ENCODE peak calls at places on chromosome 1, in four cellular contexts. One of them, this sample, is unnamed.

GRCh38 chr1:77540501-77541161 is 141.8 kb downstream of the ZZZ3 start:
- DNase-seq in GM12878: no peak
- DNase-seq in K562: no peak
- DNase-seq in HepG2: no peak
- DNase-seq in this sample: no peak

GRCh38 chr1:231157311-231157710 is 4.5 kb upstream of the TRIM67 start:
- DNase-seq in GM12878: no peak
- DNase-seq in K562: no peak
- DNase-seq in HepG2: no peak
- DNase-seq in this sample: no peak

GRCh38 chr1:29052100-29052499 is 71.6 kb downstream of the TMEM200B start:
- DNase-seq in K562: no peak
- DNase-seq in GM12878: no peak
- DNase-seq in HepG2: no peak
- DNase-seq in this sample: no peak

GRCh38 chr1:169363046-169363756 is 4.4 kb downstream of the NME7 start:
- DNase-seq in GM12878: peak; percentile 37
- DNase-seq in HepG2: no peak
- DNase-seq in K562: no peak
- DNase-seq in this sample: no peak

GRCh38 chr1:116356673-116357072 is 16.4 kb upstream of the ATP1A1 start:
- DNase-seq in K562: no peak
- DNase-seq in GM12878: no peak
- DNase-seq in HepG2: no peak
- DNase-seq in this sample: no peak

GRCh38 chr1:147105909-147106308 is 66.4 kb downstream of the PRKAB2 start:
- DNase-seq in GM12878: no peak
- DNase-seq in HepG2: no peak
- DNase-seq in K562: no peak
- DNase-seq in this sample: no peak

GRCh38 chr1:53893999-53894636 is at the start of gene DIO1:
- DNase-seq in K562: no peak
- DNase-seq in HepG2: peak; percentile 51
- DNase-seq in GM12878: no peak
- DNase-seq in this sample: no peak

GRCh38 chr1:37734629-37735591 is 30.0 kb downstream of the EPHA10 start:
- DNase-seq in K562: peak; percentile 90
- DNase-seq in GM12878: no peak
- DNase-seq in HepG2: no peak
- DNase-seq in this sample: no peak

GRCh38 chr1:53025034-53025777 is 36.8 kb upstream of the PODN start:
- DNase-seq in HepG2: peak; percentile 90
- DNase-seq in K562: no peak
- DNase-seq in GM12878: no peak
- DNase-seq in this sample: peak; percentile 25

GRCh38 chr1:108831225-108831624 is 25.7 kb downstream of the AKNAD1 start:
- DNase-seq in GM12878: no peak
- DNase-seq in K562: no peak
- DNase-seq in HepG2: no peak
- DNase-seq in this sample: no peak

GRCh38 chr1:212311836-212312497 is 26.8 kb downstream of the PPP2R5A start:
- DNase-seq in K562: no peak
- DNase-seq in GM12878: no peak
- DNase-seq in HepG2: no peak
- DNase-seq in this sample: no peak

GRCh38 chr1:66251521-66251920 is 282.4 kb upstream of the SGIP1 start:
- DNase-seq in HepG2: no peak
- DNase-seq in K562: no peak
- DNase-seq in GM12878: no peak
- DNase-seq in this sample: no peak

GRCh38 chr1:9400425-9401079 is 107.9 kb downstream of the SPSB1 start:
- DNase-seq in GM12878: no peak
- DNase-seq in K562: no peak
- DNase-seq in HepG2: peak; percentile 31
- DNase-seq in this sample: no peak

GRCh38 chr1:28577052-28577678 is 14.9 kb upstream of the RAB42 start:
- DNase-seq in HepG2: peak; percentile 25
- DNase-seq in K562: peak; percentile 31
- DNase-seq in GM12878: no peak
- DNase-seq in this sample: no peak

GRCh38 chr1:17826165-17826488 is 71.0 kb downstream of the ACTL8 start:
- DNase-seq in K562: peak; percentile 84
- DNase-seq in GM12878: no peak
- DNase-seq in HepG2: peak; percentile 5
- DNase-seq in this sample: peak; percentile 67

GRCh38 chr1:53639251-53639721 is 99.7 kb downstream of the GLIS1 start:
- DNase-seq in K562: no peak
- DNase-seq in GM12878: no peak
- DNase-seq in HepG2: no peak
- DNase-seq in this sample: no peak

GRCh38 chr1:166975361-166976129 is at the start of gene ILDR2:
- DNase-seq in HepG2: no peak
- DNase-seq in K562: peak; percentile 78
- DNase-seq in GM12878: no peak
- DNase-seq in this sample: peak; percentile 74

GRCh38 chr1:54989968-54990810 is 8.5 kb upstream of the BSND start:
- DNase-seq in HepG2: no peak
- DNase-seq in K562: no peak
- DNase-seq in GM12878: no peak
- DNase-seq in this sample: no peak

GRCh38 chr1:19819701-19820100 is 4.6 kb upstream of the RNF186 start:
- DNase-seq in GM12878: no peak
- DNase-seq in HepG2: no peak
- DNase-seq in K562: no peak
- DNase-seq in this sample: no peak

GRCh38 chr1:197374428-197374827 is 106.4 kb downstream of the CRB1 start:
- DNase-seq in HepG2: no peak
- DNase-seq in K562: no peak
- DNase-seq in GM12878: no peak
- DNase-seq in this sample: no peak

GRCh38 chr1:66490817-66491216 is 43.1 kb upstream of the SGIP1 start:
- DNase-seq in GM12878: no peak
- DNase-seq in K562: no peak
- DNase-seq in HepG2: no peak
- DNase-seq in this sample: no peak

GRCh38 chr1:222616535-222616934 is 1.4 kb upstream of the MIA3 start:
- DNase-seq in GM12878: no peak
- DNase-seq in HepG2: peak; percentile 22
- DNase-seq in K562: no peak
- DNase-seq in this sample: no peak

GRCh38 chr1:191578281-191578680 is 580.0 kb upstream of the RGS18 start:
- DNase-seq in GM12878: no peak
- DNase-seq in K562: no peak
- DNase-seq in HepG2: no peak
- DNase-seq in this sample: no peak

GRCh38 chr1:197485790-197486189 is 217.7 kb downstream of the CRB1 start:
- DNase-seq in GM12878: no peak
- DNase-seq in K562: no peak
- DNase-seq in HepG2: no peak
- DNase-seq in this sample: no peak

GRCh38 chr1:1208713-1209433 is 2.5 kb upstream of the TNFRSF18 start:
- DNase-seq in HepG2: no peak
- DNase-seq in GM12878: no peak
- DNase-seq in K562: peak; percentile 62
- DNase-seq in this sample: no peak

GRCh38 chr1:6646499-6647148 is 22.0 kb downstream of the THAP3 start:
- DNase-seq in GM12878: no peak
- DNase-seq in K562: peak; percentile 57
- DNase-seq in HepG2: peak; percentile 30
- DNase-seq in this sample: peak; percentile 70

GRCh38 chr1:243229526-243229925 is 25.6 kb downstream of the CEP170 start:
- DNase-seq in HepG2: no peak
- DNase-seq in K562: no peak
- DNase-seq in GM12878: no peak
- DNase-seq in this sample: no peak

GRCh38 chr1:85612704-85613361 is 32.3 kb downstream of the CCN1 start:
- DNase-seq in GM12878: no peak
- DNase-seq in HepG2: peak; percentile 85
- DNase-seq in K562: peak; percentile 36
- DNase-seq in this sample: peak; percentile 61

GRCh38 chr1:153941826-153942725 is 4.4 kb downstream of the DENND4B start:
- DNase-seq in K562: no peak
- DNase-seq in HepG2: no peak
- DNase-seq in GM12878: no peak
- DNase-seq in this sample: no peak

GRCh38 chr1:146032613-146033219 is 11.2 kb upstream of the HJV start:
- DNase-seq in K562: peak; percentile 37
- DNase-seq in GM12878: peak; percentile 23
- DNase-seq in HepG2: peak; percentile 59
- DNase-seq in this sample: peak; percentile 32

GRCh38 chr1:5994713-5995621 is 2.7 kb upstream of the NPHP4 start:
- DNase-seq in K562: no peak
- DNase-seq in HepG2: no peak
- DNase-seq in GM12878: peak; percentile 30
- DNase-seq in this sample: no peak

GRCh38 chr1:22257286-22258275 is 114.7 kb upstream of the WNT4 start:
- DNase-seq in K562: no peak
- DNase-seq in HepG2: no peak
- DNase-seq in GM12878: no peak
- DNase-seq in this sample: no peak

GRCh38 chr1:245690153-245690552 is 535.4 kb downstream of the KIF26B start:
- DNase-seq in GM12878: no peak
- DNase-seq in K562: no peak
- DNase-seq in HepG2: no peak
- DNase-seq in this sample: no peak

GRCh38 chr1:75539230-75540116 is 71.4 kb downstream of the SLC44A5 start:
- DNase-seq in HepG2: no peak
- DNase-seq in GM12878: no peak
- DNase-seq in K562: no peak
- DNase-seq in this sample: no peak

GRCh38 chr1:180892272-180892671 is 20.4 kb upstream of the KIAA1614 start:
- DNase-seq in HepG2: no peak
- DNase-seq in GM12878: no peak
- DNase-seq in K562: no peak
- DNase-seq in this sample: no peak

GRCh38 chr1:58933599-58933926 is 149.7 kb upstream of the JUN start:
- DNase-seq in HepG2: peak; percentile 23
- DNase-seq in K562: peak; percentile 30
- DNase-seq in GM12878: no peak
- DNase-seq in this sample: no peak

GRCh38 chr1:151499930-151500329 is 11.3 kb upstream of the CGN start:
- DNase-seq in HepG2: no peak
- DNase-seq in GM12878: no peak
- DNase-seq in K562: no peak
- DNase-seq in this sample: no peak

GRCh38 chr1:151502035-151502728 is 9.0 kb upstream of the CGN start:
- DNase-seq in K562: no peak
- DNase-seq in GM12878: no peak
- DNase-seq in HepG2: peak; percentile 18
- DNase-seq in this sample: no peak

GRCh38 chr1:151502859-151503509 is 8.2 kb upstream of the CGN start:
- DNase-seq in GM12878: no peak
- DNase-seq in HepG2: no peak
- DNase-seq in K562: no peak
- DNase-seq in this sample: no peak

GRCh38 chr1:151499355-151499754 is 11.8 kb upstream of the CGN start:
- DNase-seq in K562: no peak
- DNase-seq in HepG2: no peak
- DNase-seq in GM12878: no peak
- DNase-seq in this sample: no peak

DNA sequence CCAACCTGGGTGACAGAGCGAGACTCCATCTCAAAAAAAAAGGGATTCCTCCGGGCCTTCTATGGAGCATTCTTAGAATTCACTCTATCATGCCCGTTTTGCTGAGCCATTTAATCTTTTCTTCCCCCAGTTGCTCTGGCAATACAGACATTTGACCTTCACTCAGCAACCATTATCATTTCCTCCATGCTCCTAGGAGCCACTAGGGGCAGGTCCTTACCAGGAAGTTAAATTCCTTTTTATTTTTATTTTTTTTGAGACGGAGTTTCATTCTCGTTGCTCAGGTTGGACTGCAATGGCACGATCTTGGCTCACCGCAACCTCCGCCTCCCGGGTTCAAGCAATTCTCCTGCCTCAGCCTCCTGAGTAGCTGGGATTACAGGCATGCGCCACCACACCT is 9.7 kb upstream of the CGN start:
- DNase-seq in K562: peak; percentile 40
- DNase-seq in HepG2: no peak
- DNase-seq in GM12878: no peak
- DNase-seq in this sample: no peak
- TF ChIP-seq FOXK2 in K562: no peak
- TF ChIP-seq FOXK2 in HepG2: no peak
- TF ChIP-seq FOXK2 in GM12878: no peak
- TF ChIP-seq FOXK2 in this sample: no peak

DNA sequence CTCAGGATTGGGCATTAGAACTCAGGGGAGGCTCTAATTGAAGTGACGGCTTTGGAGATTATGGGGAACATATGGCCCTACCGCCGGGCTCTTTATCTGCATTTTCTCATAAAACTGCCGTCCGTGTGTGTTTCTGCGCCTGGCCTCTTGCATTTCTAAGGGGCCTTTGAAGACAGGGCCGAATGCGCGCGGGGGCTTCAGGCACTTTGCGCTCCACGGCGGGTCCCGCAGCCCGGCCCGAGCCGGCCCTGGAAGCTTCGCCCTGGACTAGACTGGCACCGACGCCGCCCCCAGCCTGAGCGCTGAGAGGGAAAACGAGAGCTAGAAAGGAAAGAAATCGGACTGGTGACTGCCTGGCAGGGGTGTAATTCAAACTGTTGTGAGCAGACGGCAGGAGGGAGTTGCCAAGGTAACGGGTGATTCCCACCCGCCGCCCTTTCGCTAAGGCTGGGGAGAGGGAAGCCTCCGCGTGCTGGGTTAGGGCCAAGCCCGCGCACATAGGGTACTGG is 120.7 kb downstream of the LMX1A start:
- DNase-seq in HepG2: no peak
- DNase-seq in GM12878: no peak
- DNase-seq in K562: no peak
- DNase-seq in this sample: peak; percentile 66
- TF ChIP-seq TARDBP in HepG2: no peak
- TF ChIP-seq TARDBP in GM12878: no peak
- TF ChIP-seq TARDBP in K562: no peak
- TF ChIP-seq TARDBP in this sample: no peak

GRCh38 chr1:239550178-239550577 is 163.8 kb downstream of the CHRM3 start:
- DNase-seq in GM12878: no peak
- DNase-seq in K562: no peak
- DNase-seq in HepG2: no peak
- DNase-seq in this sample: no peak

GRCh38 chr1:239539856-239540255 is 153.5 kb downstream of the CHRM3 start:
- DNase-seq in HepG2: no peak
- DNase-seq in GM12878: no peak
- DNase-seq in K562: no peak
- DNase-seq in this sample: no peak

GRCh38 chr1:239547987-239548386 is 161.6 kb downstream of the CHRM3 start:
- DNase-seq in HepG2: no peak
- DNase-seq in GM12878: no peak
- DNase-seq in K562: no peak
- DNase-seq in this sample: no peak

GRCh38 chr1:239543873-239544272 is 157.5 kb downstream of the CHRM3 start:
- DNase-seq in K562: no peak
- DNase-seq in GM12878: no peak
- DNase-seq in HepG2: no peak
- DNase-seq in this sample: no peak

GRCh38 chr1:239545466-239545865 is 159.1 kb downstream of the CHRM3 start:
- DNase-seq in K562: no peak
- DNase-seq in HepG2: no peak
- DNase-seq in GM12878: no peak
- DNase-seq in this sample: no peak
- TF ChIP-seq FOXK2 in K562: no peak
- TF ChIP-seq FOXK2 in HepG2: no peak
- TF ChIP-seq FOXK2 in GM12878: no peak
- TF ChIP-seq FOXK2 in this sample: no peak

GRCh38 chr1:2378956-2379732 is 12.2 kb downstream of the MORN1 start:
- DNase-seq in K562: no peak
- DNase-seq in HepG2: no peak
- DNase-seq in GM12878: no peak
- DNase-seq in this sample: no peak
- TF ChIP-seq TARDBP in K562: no peak
- TF ChIP-seq TARDBP in HepG2: no peak
- TF ChIP-seq TARDBP in GM12878: no peak
- TF ChIP-seq TARDBP in this sample: no peak

This sample was measured in HEK293T.